ENCODE peak calls at places on chromosomes 12 and 14, in five cellular contexts. Z is GM23248, N is neural progenitor cell, T is SK-N-SH, O is mammary epithelial cell. Y is an unnamed sample. For H3K27me3 and H4K20me1, the result is how much of the 10 kb centered on the place peaks cover.

GRCh38 chr12:30000401-30000800 is 216.7 kb upstream of the TMTC1 start:
- DNase-seq in T (no peak), O (no peak), Z (no peak), N (no peak), Y (no peak)

GRCh38 chr14:103935102-103935501 is 6.8 kb downstream of the TDRD9 start:
- DNase-seq in N (no peak), Z (no peak), T (no peak), O (no peak), Y (no peak)

GRCh38 chr12:113891167-113891692 is 74.9 kb downstream of the RBM19 start:
- DNase-seq in O (no peak), T (no peak), N (no peak), Z (no peak), Y (no peak)

GRCh38 chr14:23300687-23301223 is 1.9 kb downstream of the PPP1R3E start:
- DNase-seq in N (peak), O (peak), T (no peak), Z (peak), Y (no peak)

GRCh38 chr14:78970677-78971076 is 800.5 kb downstream of the NRXN3 start:
- DNase-seq in O (no peak), N (peak), Z (no peak), T (no peak), Y (no peak)

GRCh38 chr12:4143909-4144308 is 129.7 kb upstream of the CCND2 start:
- DNase-seq in N (no peak), T (no peak), O (peak), Z (no peak), Y (peak)

GRCh38 chr12:27969011-27969900 is 3.3 kb downstream of the PTHLH start:
- DNase-seq in O (no peak), Z (peak), N (peak), T (peak), Y (no peak)

GRCh38 chr12:6827982-6828670 is at the start of gene P3H3:
- DNase-seq in T (peak), Z (peak), N (peak), O (no peak), Y (no peak)

GRCh38 chr12:52070243-52070925 is 606 bp downstream of the ATG101 start:
- DNase-seq in T (no peak), O (no peak), Z (peak), N (no peak), Y (no peak)

GRCh38 chr14:52129733-52130132 is 60.9 kb upstream of the NID2 start:
- DNase-seq in N (no peak), T (no peak), Z (no peak), O (no peak), Y (no peak)

GRCh38 chr14:52338282-52338681 is 24.2 kb downstream of the PTGER2 start:
- DNase-seq in N (no peak), T (no peak), O (peak), Z (peak), Y (no peak)

GRCh38 chr14:30692669-30693068 is 70.5 kb downstream of the SCFD1 start:
- DNase-seq in N (no peak), Z (no peak), O (no peak), T (no peak), Y (no peak)

GRCh38 chr14:87805315-87805723 is 187.7 kb downstream of the GALC start:
- DNase-seq in T (peak), O (peak), Z (peak), N (peak), Y (peak)

GRCh38 chr14:32015166-32015565 is 61.9 kb upstream of the ARHGAP5 start:
- DNase-seq in O (no peak), T (no peak), Z (no peak), N (no peak), Y (no peak)

GRCh38 chr12:50598321-50598862 is 93.6 kb downstream of the DIP2B start:
- DNase-seq in Z (peak), N (no peak), T (no peak), O (no peak), Y (peak)

GRCh38 chr12:3544296-3544965 is 53.4 kb downstream of the PRMT8 start:
- DNase-seq in O (no peak), Z (no peak), T (no peak), N (no peak), Y (no peak)

GRCh38 chr12:68733661-68734071 is 12.3 kb upstream of the SLC35E3 start:
- DNase-seq in Z (peak), O (peak), N (no peak), T (no peak), Y (no peak)

GRCh38 chr12:75212072-75212471 is 2.4 kb upstream of the KCNC2 start:
- DNase-seq in Z (no peak), T (no peak), O (no peak), N (no peak), Y (no peak)

GRCh38 chr14:47148686-47149085 is 497.1 kb upstream of the RPL10L start:
- DNase-seq in Z (no peak), T (no peak), O (no peak), N (no peak), Y (no peak)

GRCh38 chr12:57895337-57896138 is 45.8 kb upstream of the ATP23 start:
- DNase-seq in T (no peak), Z (peak), O (no peak), N (no peak), Y (no peak)

GRCh38 chr12:56872366-56872765 is 61.8 kb downstream of the SDR9C7 start:
- DNase-seq in Z (no peak), N (no peak), O (no peak), T (no peak), Y (no peak)
- H3K27me3 ChIP-seq in Z (under half), N (under half), O (under half), T (under half), Y (under half)

GRCh38 chr12:26648584-26648983 is 184.4 kb downstream of the ITPR2 start:
- DNase-seq in T (no peak), O (peak), Z (peak), N (no peak), Y (no peak)
- H3K4me2 ChIP-seq in T (peak), O (no peak), Z (peak), N (no peak), Y (no peak)

DNA sequence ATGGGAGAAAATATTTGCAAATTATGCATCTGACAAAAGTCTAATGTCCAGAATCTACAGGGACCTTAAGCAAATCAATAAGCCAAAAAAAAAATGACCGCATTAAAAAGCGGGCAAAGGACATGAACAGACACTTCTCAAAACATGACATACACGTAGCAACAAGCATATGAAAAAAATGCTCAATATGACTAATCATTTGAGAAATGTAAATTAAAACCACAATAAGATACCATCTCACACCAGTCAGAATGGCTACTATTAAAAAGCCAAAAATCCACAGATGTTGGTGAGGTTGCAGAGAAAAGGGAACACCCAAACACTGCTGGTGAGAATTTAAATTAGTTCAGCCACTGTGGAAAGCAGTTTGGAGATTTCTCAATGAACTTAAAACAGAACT is 16.1 kb downstream of the PAWR start:
- DNase-seq in Z (peak), N (no peak), T (no peak), O (peak), Y (no peak)
- H4K20me1 ChIP-seq in Z (under half), N (half or more), T (under half), O (under half), Y (under half)

DNA sequence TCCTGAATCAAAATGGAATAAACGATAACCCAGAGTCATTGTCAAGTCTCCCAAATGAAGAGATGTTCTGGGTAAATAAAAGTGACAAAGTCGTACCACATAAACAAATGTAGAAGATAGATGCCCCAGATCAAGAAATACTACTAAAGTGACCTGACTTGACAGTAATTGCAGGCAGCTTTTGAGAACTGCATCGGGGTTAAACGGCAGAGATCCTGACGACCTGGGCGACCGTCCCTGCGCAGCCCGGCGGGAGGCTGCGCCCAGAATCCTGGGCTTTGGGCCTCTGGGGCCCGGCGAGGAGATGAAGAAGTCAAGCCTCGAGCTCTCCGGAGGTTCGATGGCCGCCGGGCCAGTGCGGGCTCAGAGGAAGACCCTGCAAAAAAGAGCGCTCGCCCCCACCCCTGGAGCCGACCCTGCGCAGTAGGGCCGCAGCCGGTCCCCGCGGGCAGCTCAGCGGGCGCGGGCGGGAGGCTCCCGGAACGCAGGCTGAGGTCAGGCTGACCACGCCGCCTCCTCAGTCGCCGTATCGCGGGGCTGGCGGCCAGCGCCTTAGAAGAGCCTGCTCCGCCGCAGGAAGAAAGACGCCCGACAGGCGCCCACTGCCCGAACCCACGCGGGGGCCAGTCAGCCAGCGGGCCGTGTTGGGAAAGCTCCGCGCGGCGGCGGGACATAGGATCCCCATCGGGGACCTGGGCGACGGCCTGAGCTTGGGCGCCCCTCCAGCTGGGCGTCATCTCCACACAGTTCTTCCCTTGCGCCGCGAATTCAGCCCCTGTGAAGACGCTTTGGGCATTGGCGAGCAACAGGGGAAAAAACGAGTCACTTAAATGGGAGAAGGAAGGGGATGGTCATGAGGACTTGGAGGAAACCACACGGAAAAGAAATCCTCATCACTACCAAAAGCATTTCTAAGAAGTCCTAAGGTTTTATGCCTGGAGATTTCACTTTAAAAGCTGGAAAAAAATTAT is 16.0 kb downstream of the NKX2-1 start:
- DNase-seq in O (no peak), T (peak), N (peak), Z (no peak), Y (no peak)
- H3K27me3 ChIP-seq in O (half or more), T (half or more), N (half or more), Z (half or more), Y (under half)

GRCh38 chr12:48933664-48934311 is 8.5 kb upstream of the FKBP11 start:
- DNase-seq in T (no peak), Z (no peak), O (no peak), N (no peak), Y (no peak)

GRCh38 chr12:48932878-48933277 is 7.6 kb upstream of the FKBP11 start:
- DNase-seq in Z (no peak), N (no peak), T (no peak), O (no peak), Y (no peak)

GRCh38 chr12:48937170-48937569 is 11.9 kb upstream of the FKBP11 start:
- DNase-seq in O (no peak), T (no peak), N (peak), Z (peak), Y (peak)

GRCh38 chr12:48936379-48936979 is 11.2 kb upstream of the FKBP11 start:
- DNase-seq in T (peak), Z (peak), N (peak), O (peak), Y (peak)

DNA sequence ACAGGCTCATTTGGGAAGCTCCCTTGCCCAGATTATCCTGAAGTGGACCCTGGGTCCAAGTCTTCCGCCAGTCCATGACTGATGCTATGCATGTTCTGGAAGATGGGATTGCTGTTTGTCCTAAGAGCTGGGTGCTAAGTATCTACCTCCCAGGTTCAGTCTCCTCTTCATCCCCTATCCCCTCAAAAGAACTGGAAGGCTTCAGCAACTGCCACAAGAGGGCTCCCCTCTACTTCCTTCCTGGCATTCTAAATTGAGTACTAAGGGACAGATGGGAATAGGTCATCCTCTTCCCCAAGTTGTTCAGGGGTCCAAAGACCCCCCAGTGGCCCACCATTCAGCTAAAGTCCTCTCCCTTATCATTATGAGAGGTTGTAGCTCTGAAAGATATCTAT is 9.0 kb upstream of the FKBP11 start:
- DNase-seq in T (peak), Z (no peak), N (no peak), O (no peak), Y (no peak)
- H3K4me2 ChIP-seq in T (no peak), Z (no peak), N (no peak), O (no peak), Y (no peak)

GRCh38 chr12:1302471-1302870 is 291.9 kb downstream of the FBXL14 start:
- DNase-seq in Z (no peak), T (no peak), O (no peak), N (no peak), Y (no peak)

GRCh38 chr12:1293901-1294300 is 300.5 kb downstream of the FBXL14 start:
- DNase-seq in T (no peak), N (no peak), O (no peak), Z (no peak), Y (no peak)

GRCh38 chr12:1297206-1297605 is 297.2 kb downstream of the FBXL14 start:
- DNase-seq in N (no peak), Z (peak), O (no peak), T (no peak), Y (no peak)

GRCh38 chr12:1300460-1300859 is 293.9 kb downstream of the FBXL14 start:
- DNase-seq in Z (no peak), T (no peak), O (no peak), N (no peak), Y (no peak)

GRCh38 chr12:1297639-1298038 is 296.7 kb downstream of the FBXL14 start:
- DNase-seq in Z (no peak), N (no peak), O (no peak), T (no peak), Y (no peak)
- H4K20me1 ChIP-seq in Z (under half), N (under half), O (under half), T (under half), Y (under half)

DNA sequence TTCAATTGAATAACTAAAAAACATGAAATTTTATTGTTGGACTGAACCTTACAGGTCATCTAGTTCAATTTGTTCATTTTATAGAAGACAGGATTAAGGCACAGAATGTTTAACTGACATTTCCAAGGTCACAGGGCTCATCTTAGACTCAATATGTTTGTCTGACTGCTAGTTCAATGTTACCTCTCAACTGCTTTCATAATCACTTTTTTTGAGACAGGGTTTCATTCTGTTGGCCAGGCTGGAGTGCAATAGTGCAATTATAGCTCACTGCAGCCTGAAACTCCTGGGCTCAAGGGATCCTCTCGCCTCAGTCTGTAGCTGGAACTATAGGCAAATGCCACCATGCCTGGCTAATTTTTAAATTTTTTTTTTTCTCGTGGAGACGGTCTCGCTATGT is 24.4 kb upstream of the ITGA5 start:
- DNase-seq in T (no peak), N (no peak), Z (no peak), O (no peak), Y (no peak)
- H3K27me3 ChIP-seq in T (under half), N (half or more), Z (under half), O (under half), Y (under half)

GRCh38 chr12:106138646-106139421 is at the start of gene NUAK1:
- DNase-seq in Z (peak), T (peak), O (peak), N (peak), Y (no peak)
- H3K4me2 ChIP-seq in Z (peak), T (peak), O (peak), N (peak), Y (no peak)